ENCODE peak calls at places on chromosome 21, in six cellular contexts. One of them, this sample, is unnamed.

GRCh38 chr21:34811368-34811767 is 142.6 kb downstream of the CLIC6 start:
- DNase-seq in cardiac muscle cell: no peak
- DNase-seq in left ventricle myocardium inferior: no peak
- DNase-seq in GM23248: no peak
- DNase-seq in CD4-positive, alpha-beta memory T cell: no peak
- DNase-seq in heart left ventricle: no peak
- DNase-seq in this sample: no peak

GRCh38 chr21:25934771-25935224 is 200.0 kb downstream of the GABPA start:
- DNase-seq in GM23248: peak; percentile 97
- DNase-seq in CD4-positive, alpha-beta memory T cell: no peak
- DNase-seq in left ventricle myocardium inferior: peak; percentile 60
- DNase-seq in heart left ventricle: peak; percentile 75
- DNase-seq in cardiac muscle cell: no peak
- DNase-seq in this sample: peak; percentile 83

GRCh38 chr21:27819299-27819698 is 852.4 kb upstream of the ADAMTS5 start:
- DNase-seq in heart left ventricle: no peak
- DNase-seq in left ventricle myocardium inferior: no peak
- DNase-seq in cardiac muscle cell: no peak
- DNase-seq in GM23248: no peak
- DNase-seq in CD4-positive, alpha-beta memory T cell: no peak
- DNase-seq in this sample: no peak

GRCh38 chr21:20661745-20662470 is 336.3 kb upstream of the NCAM2 start:
- DNase-seq in left ventricle myocardium inferior: no peak
- DNase-seq in cardiac muscle cell: no peak
- DNase-seq in CD4-positive, alpha-beta memory T cell: no peak
- DNase-seq in GM23248: no peak
- DNase-seq in heart left ventricle: no peak
- DNase-seq in this sample: no peak

GRCh38 chr21:36584980-36585940 is 105.3 kb upstream of the CLDN14 start:
- DNase-seq in left ventricle myocardium inferior: no peak
- DNase-seq in GM23248: no peak
- DNase-seq in cardiac muscle cell: no peak
- DNase-seq in heart left ventricle: no peak
- DNase-seq in CD4-positive, alpha-beta memory T cell: no peak
- DNase-seq in this sample: no peak

GRCh38 chr21:38985423-38986378 is 180.0 kb downstream of the ETS2 start:
- DNase-seq in heart left ventricle: peak; percentile 89
- DNase-seq in cardiac muscle cell: no peak
- DNase-seq in GM23248: peak; percentile 99
- DNase-seq in left ventricle myocardium inferior: peak; percentile 72
- DNase-seq in CD4-positive, alpha-beta memory T cell: no peak
- DNase-seq in this sample: peak; percentile 88

GRCh38 chr21:42360317-42360716 is 6.0 kb downstream of the TFF1 start:
- DNase-seq in cardiac muscle cell: no peak
- DNase-seq in GM23248: no peak
- DNase-seq in left ventricle myocardium inferior: no peak
- DNase-seq in CD4-positive, alpha-beta memory T cell: no peak
- DNase-seq in heart left ventricle: no peak
- DNase-seq in this sample: peak; percentile 16

GRCh38 chr21:31151682-31152081 is 113.4 kb upstream of the KRTAP19-8 start:
- DNase-seq in left ventricle myocardium inferior: no peak
- DNase-seq in heart left ventricle: no peak
- DNase-seq in cardiac muscle cell: no peak
- DNase-seq in CD4-positive, alpha-beta memory T cell: no peak
- DNase-seq in GM23248: no peak
- DNase-seq in this sample: no peak

GRCh38 chr21:34878501-34878900 is 170.6 kb downstream of the RUNX1 start:
- DNase-seq in heart left ventricle: no peak
- DNase-seq in left ventricle myocardium inferior: no peak
- DNase-seq in CD4-positive, alpha-beta memory T cell: no peak
- DNase-seq in cardiac muscle cell: no peak
- DNase-seq in GM23248: peak; percentile 47
- DNase-seq in this sample: no peak

GRCh38 chr21:35239811-35240219 is 190.7 kb upstream of the RUNX1 start:
- DNase-seq in GM23248: no peak
- DNase-seq in cardiac muscle cell: no peak
- DNase-seq in left ventricle myocardium inferior: peak; percentile 20
- DNase-seq in CD4-positive, alpha-beta memory T cell: no peak
- DNase-seq in heart left ventricle: peak; percentile 34
- DNase-seq in this sample: no peak

GRCh38 chr21:38114717-38115333 is 142.0 kb upstream of the KCNJ15 start:
- DNase-seq in heart left ventricle: no peak
- DNase-seq in left ventricle myocardium inferior: no peak
- DNase-seq in CD4-positive, alpha-beta memory T cell: no peak
- DNase-seq in cardiac muscle cell: no peak
- DNase-seq in GM23248: no peak
- DNase-seq in this sample: no peak

GRCh38 chr21:41816583-41817165 is 49.8 kb upstream of the RIPK4 start:
- DNase-seq in GM23248: peak; percentile 73
- DNase-seq in CD4-positive, alpha-beta memory T cell: peak; percentile 54
- DNase-seq in left ventricle myocardium inferior: peak; percentile 55
- DNase-seq in cardiac muscle cell: peak; percentile 64
- DNase-seq in heart left ventricle: peak; percentile 69
- DNase-seq in this sample: peak; percentile 85

GRCh38 chr21:41847066-41847804 is 31.9 kb downstream of the PRDM15 start:
- DNase-seq in cardiac muscle cell: peak; percentile 24
- DNase-seq in CD4-positive, alpha-beta memory T cell: no peak
- DNase-seq in heart left ventricle: no peak
- DNase-seq in GM23248: peak; percentile 32
- DNase-seq in left ventricle myocardium inferior: no peak
- DNase-seq in this sample: no peak

GRCh38 chr21:16117851-16118592 is 388.2 kb downstream of the USP25 start:
- DNase-seq in heart left ventricle: no peak
- DNase-seq in GM23248: peak; percentile 89
- DNase-seq in left ventricle myocardium inferior: no peak
- DNase-seq in CD4-positive, alpha-beta memory T cell: no peak
- DNase-seq in cardiac muscle cell: no peak
- DNase-seq in this sample: no peak

GRCh38 chr21:27528697-27529096 is 561.8 kb upstream of the ADAMTS5 start:
- DNase-seq in GM23248: peak; percentile 26
- DNase-seq in heart left ventricle: no peak
- DNase-seq in left ventricle myocardium inferior: no peak
- DNase-seq in cardiac muscle cell: no peak
- DNase-seq in CD4-positive, alpha-beta memory T cell: no peak
- DNase-seq in this sample: no peak

GRCh38 chr21:32532636-32533035 is 52.7 kb downstream of the TCP10L start:
- DNase-seq in CD4-positive, alpha-beta memory T cell: no peak
- DNase-seq in left ventricle myocardium inferior: no peak
- DNase-seq in GM23248: no peak
- DNase-seq in heart left ventricle: no peak
- DNase-seq in cardiac muscle cell: no peak
- DNase-seq in this sample: no peak

GRCh38 chr21:29316029-29316742 is 17.5 kb downstream of the BACH1 start:
- DNase-seq in left ventricle myocardium inferior: no peak
- DNase-seq in cardiac muscle cell: no peak
- DNase-seq in heart left ventricle: no peak
- DNase-seq in GM23248: no peak
- DNase-seq in CD4-positive, alpha-beta memory T cell: no peak
- DNase-seq in this sample: no peak

GRCh38 chr21:36708512-36709029 is 9.7 kb downstream of the SIM2 start:
- DNase-seq in GM23248: no peak
- DNase-seq in left ventricle myocardium inferior: no peak
- DNase-seq in heart left ventricle: no peak
- DNase-seq in cardiac muscle cell: no peak
- DNase-seq in CD4-positive, alpha-beta memory T cell: no peak
- DNase-seq in this sample: no peak

GRCh38 chr21:28375708-28376385 is 616.8 kb downstream of the LTN1 start:
- DNase-seq in cardiac muscle cell: no peak
- DNase-seq in left ventricle myocardium inferior: no peak
- DNase-seq in heart left ventricle: no peak
- DNase-seq in CD4-positive, alpha-beta memory T cell: no peak
- DNase-seq in GM23248: peak; percentile 29
- DNase-seq in this sample: no peak

GRCh38 chr21:36910581-36911307 is 55.7 kb downstream of the HLCS start:
- DNase-seq in GM23248: peak; percentile 17
- DNase-seq in heart left ventricle: peak; percentile 48
- DNase-seq in CD4-positive, alpha-beta memory T cell: no peak
- DNase-seq in cardiac muscle cell: no peak
- DNase-seq in left ventricle myocardium inferior: no peak
- DNase-seq in this sample: no peak

GRCh38 chr21:42548687-42549406 is 35.2 kb downstream of the SLC37A1 start:
- DNase-seq in left ventricle myocardium inferior: no peak
- DNase-seq in cardiac muscle cell: no peak
- DNase-seq in heart left ventricle: no peak
- DNase-seq in GM23248: no peak
- DNase-seq in CD4-positive, alpha-beta memory T cell: no peak
- DNase-seq in this sample: peak; percentile 24

GRCh38 chr21:33690874-33691273 is 48.6 kb downstream of the ITSN1 start:
- DNase-seq in GM23248: no peak
- DNase-seq in CD4-positive, alpha-beta memory T cell: no peak
- DNase-seq in heart left ventricle: no peak
- DNase-seq in left ventricle myocardium inferior: no peak
- DNase-seq in cardiac muscle cell: no peak
- DNase-seq in this sample: no peak
- H3K4me1 ChIP-seq in GM23248: peaks cover 32% of the 10 kb centered on the region
- H3K4me1 ChIP-seq in CD4-positive, alpha-beta memory T cell: no peaks in the 10 kb centered on the region
- H3K4me1 ChIP-seq in heart left ventricle: peaks cover 3% of the 10 kb centered on the region
- H3K4me1 ChIP-seq in left ventricle myocardium inferior: peaks cover 58% of the 10 kb centered on the region
- H3K4me1 ChIP-seq in cardiac muscle cell: peaks cover 56% of the 10 kb centered on the region
- H3K4me1 ChIP-seq in this sample: peaks cover 9% of the 10 kb centered on the region

DNA sequence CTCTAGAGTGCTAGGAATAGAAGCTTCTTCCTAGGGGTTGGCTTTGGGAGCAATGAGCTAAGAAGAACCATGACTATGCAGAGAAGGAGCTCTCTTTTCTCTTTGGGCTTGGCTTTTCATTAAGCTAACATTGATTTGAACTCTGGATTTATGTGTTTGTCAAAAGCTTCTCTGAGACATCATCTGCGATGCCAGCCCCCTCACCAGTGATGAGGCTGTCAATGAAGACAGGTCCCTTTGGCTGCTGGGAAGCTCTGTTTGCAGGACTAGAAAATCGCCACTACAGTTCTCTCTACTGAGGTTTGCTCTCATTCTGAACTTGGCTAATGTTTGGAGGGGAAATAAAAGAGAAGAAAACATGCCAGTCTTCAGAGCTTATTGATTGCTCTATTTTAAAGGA is 185.0 kb downstream of the PCP4 start:
- DNase-seq in CD4-positive, alpha-beta memory T cell: no peak
- DNase-seq in GM23248: no peak
- DNase-seq in left ventricle myocardium inferior: no peak
- DNase-seq in cardiac muscle cell: no peak
- DNase-seq in heart left ventricle: no peak
- DNase-seq in this sample: no peak
- H3K27ac ChIP-seq in CD4-positive, alpha-beta memory T cell: no peak overlapping the region
- H3K27ac ChIP-seq in GM23248: no peak overlapping the region
- H3K27ac ChIP-seq in left ventricle myocardium inferior: no peak overlapping the region
- H3K27ac ChIP-seq in cardiac muscle cell: no peak overlapping the region
- H3K27ac ChIP-seq in heart left ventricle: no peak overlapping the region
- H3K27ac ChIP-seq in this sample: peak overlapping the region; percentile 95

DNA sequence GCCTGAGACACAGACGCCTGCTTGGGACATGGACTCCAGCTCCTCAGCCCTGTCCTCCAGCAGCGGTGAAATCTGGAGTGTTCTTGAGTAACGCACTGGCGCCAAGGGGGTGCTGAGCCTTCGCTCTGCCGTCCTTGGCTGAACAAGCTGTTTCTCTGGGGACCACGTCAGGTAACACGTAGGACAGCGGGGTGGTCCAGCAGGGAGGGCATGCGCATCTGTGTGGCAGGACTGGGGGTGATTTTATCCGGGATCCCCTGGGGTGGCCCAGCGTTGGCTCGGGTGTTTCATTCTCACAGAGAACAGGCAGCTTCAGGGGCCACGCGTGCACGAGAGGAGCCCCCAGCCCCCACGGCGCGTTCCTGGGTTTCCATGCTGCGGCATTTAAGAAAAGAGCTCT is 61.2 kb downstream of the AGPAT3 start:
- DNase-seq in CD4-positive, alpha-beta memory T cell: no peak
- DNase-seq in heart left ventricle: no peak
- DNase-seq in GM23248: no peak
- DNase-seq in left ventricle myocardium inferior: peak; percentile 11
- DNase-seq in cardiac muscle cell: no peak
- DNase-seq in this sample: no peak
- H3K4me1 ChIP-seq in CD4-positive, alpha-beta memory T cell: peaks cover 22% of the 10 kb centered on the region
- H3K4me1 ChIP-seq in heart left ventricle: peaks cover 62% of the 10 kb centered on the region
- H3K4me1 ChIP-seq in GM23248: no peaks in the 10 kb centered on the region
- H3K4me1 ChIP-seq in left ventricle myocardium inferior: peaks cover 97% of the 10 kb centered on the region
- H3K4me1 ChIP-seq in cardiac muscle cell: peaks cover 15% of the 10 kb centered on the region
- H3K4me1 ChIP-seq in this sample: no peaks in the 10 kb centered on the region

GRCh38 chr21:45420623-45421041 is 15.7 kb downstream of the COL18A1 start:
- DNase-seq in cardiac muscle cell: peak; percentile 34
- DNase-seq in left ventricle myocardium inferior: no peak
- DNase-seq in GM23248: no peak
- DNase-seq in CD4-positive, alpha-beta memory T cell: peak; percentile 2
- DNase-seq in heart left ventricle: peak; percentile 39
- DNase-seq in this sample: peak; percentile 83

GRCh38 chr21:45419162-45419561 is 14.2 kb downstream of the COL18A1 start:
- DNase-seq in heart left ventricle: no peak
- DNase-seq in CD4-positive, alpha-beta memory T cell: peak; percentile 18
- DNase-seq in cardiac muscle cell: no peak
- DNase-seq in left ventricle myocardium inferior: peak; percentile 11
- DNase-seq in GM23248: no peak
- DNase-seq in this sample: peak; percentile 72

GRCh38 chr21:45420061-45420521 is 15.1 kb downstream of the COL18A1 start:
- DNase-seq in heart left ventricle: peak; percentile 71
- DNase-seq in GM23248: no peak
- DNase-seq in CD4-positive, alpha-beta memory T cell: peak; percentile 4
- DNase-seq in left ventricle myocardium inferior: peak; percentile 59
- DNase-seq in cardiac muscle cell: no peak
- DNase-seq in this sample: peak; percentile 82

GRCh38 chr21:45421846-45422775 is 17.1 kb downstream of the COL18A1 start:
- DNase-seq in GM23248: no peak
- DNase-seq in CD4-positive, alpha-beta memory T cell: peak; percentile 37
- DNase-seq in cardiac muscle cell: no peak
- DNase-seq in heart left ventricle: peak; percentile 21
- DNase-seq in left ventricle myocardium inferior: peak; percentile 11
- DNase-seq in this sample: peak; percentile 32

DNA sequence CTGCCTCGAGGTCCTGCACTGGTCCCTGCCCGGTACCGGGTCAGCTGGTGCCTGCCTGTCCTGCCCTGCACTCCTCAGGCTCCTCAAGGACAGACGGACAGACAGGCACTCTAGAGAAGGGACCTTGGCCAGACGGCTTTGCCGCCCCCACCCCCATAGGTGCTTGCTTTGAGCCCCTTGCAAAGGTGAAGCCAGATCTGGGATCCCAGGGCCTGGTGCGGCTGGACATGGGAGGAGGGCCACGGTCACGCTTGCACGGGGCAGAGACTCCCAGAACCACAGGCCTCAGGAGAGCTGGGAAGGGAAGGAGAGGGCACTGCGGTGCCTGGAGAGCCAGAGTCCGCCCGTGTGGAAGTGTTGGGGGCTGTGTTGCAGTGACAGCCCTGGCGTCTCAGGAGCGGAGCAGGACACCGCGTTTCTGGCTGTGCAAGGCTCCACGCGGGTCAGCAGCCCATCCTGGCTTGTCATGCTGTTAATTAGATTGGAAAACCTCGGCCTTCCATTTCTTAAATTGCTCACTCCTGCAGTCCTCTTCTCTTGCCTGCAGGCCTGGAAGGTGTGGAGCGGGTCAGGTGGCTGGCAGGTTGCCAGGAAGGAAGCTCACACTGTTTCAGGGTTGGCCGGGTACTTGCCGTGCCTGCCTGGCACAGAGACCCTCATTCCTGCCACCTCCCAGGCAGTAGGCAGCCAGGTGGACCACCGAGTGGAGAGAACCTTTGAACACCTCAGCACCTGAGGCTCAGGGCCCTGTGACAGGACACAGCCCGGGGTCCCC is 16.3 kb downstream of the COL18A1 start:
- DNase-seq in cardiac muscle cell: peak; percentile 55
- DNase-seq in heart left ventricle: peak; percentile 34
- DNase-seq in GM23248: no peak
- DNase-seq in CD4-positive, alpha-beta memory T cell: peak; percentile 35
- DNase-seq in left ventricle myocardium inferior: peak; percentile 18
- DNase-seq in this sample: peak; percentile 45
- H3K27ac ChIP-seq in cardiac muscle cell: peak overlapping the region; percentile 60
- H3K27ac ChIP-seq in heart left ventricle: peak overlapping the region; percentile 63
- H3K27ac ChIP-seq in GM23248: no peak overlapping the region
- H3K27ac ChIP-seq in CD4-positive, alpha-beta memory T cell: no peak overlapping the region
- H3K27ac ChIP-seq in left ventricle myocardium inferior: peak overlapping the region; percentile 84
- H3K27ac ChIP-seq in this sample: peak overlapping the region; percentile 60

This sample was measured in aorta.